ENCODE peak calls at places on chromosome 18, in nine cellular contexts. X is IMR-90; D is GM23338; K is mesendoderm; T is endodermal cell; L is HCT116; V is CD8-positive, alpha-beta T cell; J is Peyer's patch; Z is neuronal stem cell. W is an unnamed sample. For H3K36me3, the result is how much of the 10 kb centered on the place peaks cover.

GRCh38 chr18:44823782-44824181 is 143.1 kb downstream of the SETBP1 start:
- DNase-seq in X (peak), D (no peak), K (no peak), T (no peak), L (no peak), V (no peak), J (no peak), Z (no peak), W (no peak)

GRCh38 chr18:48569139-48569914 is 30.5 kb downstream of the CTIF start:
- DNase-seq in X (no peak), D (no peak), K (no peak), T (no peak), L (no peak), V (no peak), J (no peak), Z (no peak), W (no peak)

GRCh38 chr18:36505701-36506100 is 208.2 kb downstream of the FHOD3 start:
- DNase-seq in X (no peak), D (no peak), K (no peak), T (no peak), L (no peak), V (no peak), J (no peak), Z (no peak), W (no peak)

GRCh38 chr18:11154369-11154982 is 5.1 kb upstream of the PIEZO2 start:
- DNase-seq in X (peak), D (peak), K (peak), T (no peak), L (peak), V (no peak), J (no peak), Z (peak), W (peak)

GRCh38 chr18:69617888-69618287 is 217.2 kb downstream of the DOK6 start:
- DNase-seq in X (peak), D (no peak), K (no peak), T (no peak), L (no peak), V (no peak), J (no peak), Z (no peak), W (no peak)

GRCh38 chr18:66395671-66396218 is 208.1 kb downstream of the CDH19 start:
- DNase-seq in X (no peak), D (no peak), K (no peak), T (no peak), L (no peak), V (no peak), J (no peak), Z (no peak), W (no peak)

GRCh38 chr18:3660719-3661118 is 210.7 kb downstream of the TGIF1 start:
- DNase-seq in X (no peak), D (no peak), K (no peak), T (no peak), L (no peak), V (no peak), J (no peak), Z (no peak), W (no peak)

GRCh38 chr18:42105382-42105781 is 150.3 kb downstream of the PIK3C3 start:
- DNase-seq in X (no peak), D (no peak), K (no peak), T (no peak), L (no peak), V (no peak), J (no peak), Z (no peak), W (no peak)

GRCh38 chr18:70920840-70921374 is 632.1 kb downstream of the SOCS6 start:
- DNase-seq in X (no peak), D (no peak), K (peak), T (peak), L (no peak), V (no peak), J (no peak), Z (no peak), W (no peak)

GRCh38 chr18:47577520-47577919 is 326.1 kb upstream of the SKOR2 start:
- DNase-seq in X (no peak), D (peak), K (no peak), T (no peak), L (no peak), V (no peak), J (no peak), Z (no peak), W (no peak)

GRCh38 chr18:68489018-68489792 is 225.7 kb downstream of the TMX3 start:
- DNase-seq in X (no peak), D (peak), K (peak), T (peak), L (no peak), V (no peak), J (no peak), Z (no peak), W (peak)

GRCh38 chr18:43526436-43527150 is 249.3 kb upstream of the SYT4 start:
- DNase-seq in X (no peak), D (no peak), K (no peak), T (no peak), L (no peak), V (no peak), J (no peak), Z (no peak), W (no peak)

GRCh38 chr18:48441405-48441881 is 32.3 kb upstream of the ZBTB7C start:
- DNase-seq in X (no peak), D (no peak), K (no peak), T (no peak), L (no peak), V (no peak), J (no peak), Z (no peak), W (no peak)

GRCh38 chr18:73990241-73990640 is 157.4 kb downstream of the FBXO15 start:
- DNase-seq in X (no peak), D (no peak), K (no peak), T (no peak), L (no peak), V (no peak), J (no peak), Z (no peak), W (no peak)

GRCh38 chr18:77486985-77487384 is 237.3 kb downstream of the GALR1 start:
- DNase-seq in X (no peak), D (no peak), K (no peak), T (no peak), L (no peak), V (no peak), J (no peak), Z (no peak), W (no peak)

GRCh38 chr18:31634331-31634713 is 42.6 kb downstream of the TTR start:
- DNase-seq in X (no peak), D (no peak), K (no peak), T (no peak), L (no peak), V (no peak), J (no peak), Z (no peak), W (no peak)

GRCh38 chr18:31633416-31634330 is 42.0 kb downstream of the TTR start:
- DNase-seq in X (no peak), D (no peak), K (no peak), T (no peak), L (no peak), V (no peak), J (no peak), Z (no peak), W (no peak)

GRCh38 chr18:31631526-31631925 is 39.8 kb downstream of the TTR start:
- DNase-seq in X (no peak), D (no peak), K (no peak), T (no peak), L (no peak), V (no peak), J (no peak), Z (no peak), W (no peak)

GRCh38 chr18:31632356-31632755 is 40.7 kb downstream of the TTR start:
- DNase-seq in X (no peak), D (no peak), K (no peak), T (no peak), L (no peak), V (no peak), J (no peak), Z (no peak), W (no peak)

GRCh38 chr18:31630549-31630948 is 38.9 kb downstream of the TTR start:
- DNase-seq in X (no peak), D (no peak), K (no peak), T (no peak), L (no peak), V (no peak), J (no peak), Z (no peak), W (no peak)
- H3K36me3 ChIP-seq in X (under half), D (under half), K (under half), T (under half), L (under half), V (under half), J (under half), Z (under half), W (under half)

DNA sequence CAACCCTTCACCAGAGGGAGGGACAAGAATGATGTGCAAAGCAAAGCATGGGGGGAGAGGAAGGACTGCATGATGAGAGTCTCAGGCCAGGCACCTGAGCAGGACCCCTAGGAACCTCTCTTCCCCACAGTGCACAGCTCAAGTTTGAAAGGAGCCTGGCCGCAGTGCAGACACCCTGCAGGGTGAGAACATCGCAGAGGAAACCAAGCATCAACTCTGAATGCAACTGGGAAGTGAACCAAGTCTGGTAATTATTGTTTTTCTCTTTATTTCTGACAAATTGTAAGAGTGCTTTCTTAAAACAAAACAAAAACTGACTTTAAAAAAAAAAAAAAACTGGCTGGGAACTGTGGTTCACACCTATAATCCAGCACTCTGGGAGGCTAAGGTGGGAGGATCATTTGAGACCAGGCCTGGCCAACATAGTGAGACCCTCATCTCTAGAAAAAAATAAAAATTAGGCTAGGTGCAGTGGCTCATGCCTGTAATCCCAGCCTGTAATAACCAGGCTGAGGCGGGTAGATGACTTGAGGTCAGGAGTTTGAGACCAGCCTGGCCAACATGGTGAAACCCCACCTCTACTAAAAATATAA is 15.3 kb downstream of the NPC1 start:
- DNase-seq in X (no peak), D (no peak), K (no peak), T (no peak), L (no peak), V (peak), J (no peak), Z (no peak), W (no peak)
- H3K36me3 ChIP-seq in X (under half), D (under half), K (under half), T (half or more), L (under half), V (under half), J (half or more), Z (under half), W (under half)

GRCh38 chr18:50918153-50918552 is 39.2 kb downstream of the ME2 start:
- DNase-seq in X (no peak), D (no peak), K (no peak), T (no peak), L (no peak), V (no peak), J (no peak), Z (no peak), W (no peak)

GRCh38 chr18:50917021-50917420 is 38.1 kb downstream of the ME2 start:
- DNase-seq in X (peak), D (no peak), K (no peak), T (no peak), L (no peak), V (no peak), J (no peak), Z (no peak), W (no peak)
- H3K36me3 ChIP-seq in X (under half), D (under half), K (under half), T (half or more), L (under half), V (under half), J (half or more), Z (under half), W (under half)

DNA sequence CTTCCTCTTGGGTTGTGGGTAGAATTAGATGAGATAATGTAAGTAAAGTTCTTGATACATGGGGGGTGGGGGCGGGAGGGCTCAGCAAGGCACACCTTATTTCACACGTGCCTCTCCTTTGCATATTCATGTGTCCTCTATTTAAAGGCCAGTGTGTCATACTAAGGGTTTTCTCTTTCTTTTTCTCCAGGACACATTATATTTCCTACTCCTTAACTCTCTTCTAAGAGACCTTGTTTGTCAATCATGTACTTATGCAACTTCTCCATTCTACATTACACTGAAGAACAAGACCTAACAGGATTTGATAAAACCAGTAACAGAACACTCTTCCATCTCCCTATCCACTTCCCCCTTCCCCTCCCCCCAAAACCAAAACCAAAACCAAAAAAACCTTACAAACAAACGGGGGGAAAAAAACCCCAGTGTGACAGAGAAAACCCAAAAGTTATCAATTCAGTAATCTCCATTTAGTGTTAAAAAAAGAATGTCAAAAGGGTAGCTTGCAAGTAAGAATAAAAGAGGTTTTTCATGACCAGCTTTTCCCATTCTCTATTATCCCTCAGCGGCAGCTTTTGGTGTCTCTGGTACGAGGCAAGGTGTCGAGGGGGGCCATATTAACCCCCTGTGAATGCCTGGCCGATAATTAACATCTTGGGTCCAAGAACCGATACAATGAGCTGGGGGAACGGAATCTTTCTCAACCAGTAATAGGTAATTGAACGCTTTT is 190.9 kb upstream of the TCF4 start:
- DNase-seq in X (no peak), D (peak), K (peak), T (no peak), L (no peak), V (no peak), J (no peak), Z (no peak), W (peak)
- H3K36me3 ChIP-seq in X (under half), D (under half), K (under half), T (under half), L (under half), V (under half), J (under half), Z (under half), W (under half)

DNA sequence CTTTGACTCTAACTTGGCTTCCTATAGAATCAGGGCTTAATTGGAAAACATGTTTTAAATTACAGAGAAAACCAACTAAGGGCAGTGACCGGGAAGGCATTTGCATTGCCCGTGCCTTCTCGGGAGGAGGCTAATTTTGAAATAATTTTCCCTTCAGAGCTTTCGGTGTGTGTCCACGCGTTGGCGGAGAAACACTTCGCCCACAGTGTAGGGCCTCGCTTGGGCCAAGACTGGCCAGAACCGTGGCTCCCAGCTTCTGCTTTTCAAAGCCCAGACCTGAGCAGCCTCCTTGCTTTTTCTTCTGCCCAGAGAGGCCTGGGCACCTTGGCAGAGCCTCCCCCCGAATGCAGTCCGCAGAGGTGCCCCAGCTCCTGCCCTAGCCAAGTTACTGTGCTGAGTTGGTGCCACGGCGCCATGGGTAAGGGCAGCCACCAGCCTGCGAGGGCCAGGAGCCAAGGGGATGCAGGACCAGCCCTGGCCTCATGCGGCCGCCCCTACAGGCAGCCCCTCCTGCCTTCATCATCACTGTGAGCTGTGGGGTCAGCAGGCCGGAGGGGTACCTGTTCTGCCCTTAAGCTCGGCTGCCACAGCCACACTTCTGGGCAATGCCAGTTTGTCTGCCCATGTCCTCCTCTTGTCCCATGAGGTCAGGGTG is 57.4 kb downstream of the NFATC1 start:
- DNase-seq in X (no peak), D (no peak), K (no peak), T (no peak), L (no peak), V (no peak), J (no peak), Z (no peak), W (no peak)
- H3K36me3 ChIP-seq in X (under half), D (under half), K (under half), T (under half), L (under half), V (under half), J (under half), Z (under half), W (under half)

GRCh38 chr18:9211955-9212354 is 75.4 kb downstream of the ANKRD12 start:
- DNase-seq in X (no peak), D (no peak), K (no peak), T (no peak), L (no peak), V (no peak), J (no peak), Z (no peak), W (no peak)
- H3K36me3 ChIP-seq in X (under half), D (under half), K (under half), T (under half), L (under half), V (under half), J (under half), Z (under half), W (under half)

GRCh38 chr18:9530226-9531009 is 55.1 kb downstream of the RALBP1 start:
- DNase-seq in X (no peak), D (no peak), K (no peak), T (no peak), L (no peak), V (no peak), J (no peak), Z (no peak), W (no peak)

GRCh38 chr18:9535430-9535972 is 60.2 kb downstream of the RALBP1 start:
- DNase-seq in X (peak), D (no peak), K (no peak), T (no peak), L (no peak), V (no peak), J (no peak), Z (peak), W (peak)

GRCh38 chr18:9536354-9537152 is 61.2 kb downstream of the RALBP1 start:
- DNase-seq in X (peak), D (no peak), K (no peak), T (no peak), L (no peak), V (no peak), J (no peak), Z (no peak), W (no peak)

GRCh38 chr18:9534844-9535243 is 59.5 kb downstream of the RALBP1 start:
- DNase-seq in X (no peak), D (no peak), K (no peak), T (no peak), L (no peak), V (no peak), J (no peak), Z (no peak), W (no peak)

GRCh38 chr18:9531791-9532410 is 56.6 kb downstream of the RALBP1 start:
- DNase-seq in X (peak), D (no peak), K (peak), T (no peak), L (no peak), V (no peak), J (no peak), Z (no peak), W (no peak)
- H3K36me3 ChIP-seq in X (under half), D (under half), K (under half), T (half or more), L (under half), V (under half), J (half or more), Z (under half), W (under half)

DNA sequence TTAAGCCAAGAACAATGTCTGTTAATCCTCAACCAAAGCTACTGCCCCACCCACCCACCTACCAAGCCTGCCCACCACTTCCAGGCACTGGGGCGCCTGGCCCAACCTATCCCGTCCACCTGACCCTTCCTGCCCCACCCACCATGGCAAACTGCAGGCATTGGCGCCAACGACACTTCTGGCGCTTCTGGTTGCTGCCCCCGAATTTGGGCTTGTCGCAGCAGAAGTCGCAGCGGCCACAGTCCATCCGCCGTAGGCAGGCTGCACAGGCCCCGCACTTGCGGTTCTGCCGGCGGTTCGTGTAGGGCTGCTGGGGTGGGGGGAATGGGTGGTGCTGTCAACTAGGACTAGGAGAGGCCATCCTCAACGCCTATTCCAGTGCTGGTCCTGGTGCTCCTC is 7.3 kb downstream of the MBD1 start:
- DNase-seq in X (no peak), D (no peak), K (no peak), T (no peak), L (no peak), V (no peak), J (no peak), Z (no peak), W (no peak)
- H3K36me3 ChIP-seq in X (half or more), D (under half), K (under half), T (half or more), L (half or more), V (half or more), J (half or more), Z (half or more), W (half or more)

W was measured in A673.